ENCODE peak calls at places on chromosomes 3 and 15, in ten cellular contexts. O is SJCRH30; U is mesendoderm; T is IMR-90; A is left ventricle myocardium inferior; C is adrenal gland; E is SJSA1; B is CD8-positive, alpha-beta memory T cell; Q is colonic mucosa; F is psoas muscle. V is an unnamed sample.

GRCh38 chr3:97911459-97911858 is 60.8 kb downstream of the RIOX2 start:
- DNase-seq in C (no peak), A (no peak), U (no peak), T (no peak), E (no peak), O (no peak), Q (no peak), F (no peak), B (no peak), V (no peak)

GRCh38 chr3:132368962-132369361 is 48.3 kb upstream of the DNAJC13 start:
- DNase-seq in F (no peak), E (no peak), C (no peak), T (no peak), Q (no peak), O (no peak), A (no peak), U (no peak), B (no peak), V (no peak)

GRCh38 chr3:9770276-9770812 is 597 bp upstream of the CAMK1 start:
- DNase-seq in A (peak; percentile 91), T (no peak), Q (peak; percentile 93), F (peak; percentile 91), E (no peak), B (no peak), O (no peak), U (no peak), C (peak; percentile 95), V (no peak)

GRCh38 chr3:143581972-143582722 is 266.1 kb downstream of the SLC9A9 start:
- DNase-seq in O (no peak), F (no peak), Q (no peak), B (no peak), A (no peak), U (no peak), C (no peak), E (no peak), T (no peak), V (no peak)

GRCh38 chr3:123745184-123745855 is 138.8 kb downstream of the MYLK start:
- DNase-seq in F (no peak), E (no peak), B (no peak), O (no peak), C (no peak), A (no peak), Q (no peak), T (no peak), U (peak; percentile 51), V (peak; percentile 8)

GRCh38 chr3:48747015-48747615 is 30.1 kb upstream of the IP6K2 start:
- DNase-seq in T (no peak), F (no peak), A (no peak), E (no peak), U (no peak), B (no peak), Q (no peak), C (no peak), O (no peak), V (no peak)

GRCh38 chr3:24496529-24497482 is 2.2 kb upstream of the THRB start:
- DNase-seq in F (peak; percentile 80), U (peak; percentile 90), C (peak; percentile 46), Q (peak; percentile 82), B (no peak), T (peak; percentile 4), A (peak; percentile 78), O (peak; percentile 29), E (peak; percentile 69), V (peak; percentile 77)

GRCh38 chr3:164479978-164480377 is 598.3 kb downstream of the SI start:
- DNase-seq in U (no peak), B (no peak), O (no peak), F (no peak), C (no peak), A (no peak), T (no peak), Q (no peak), E (no peak), V (no peak)

GRCh38 chr15:95284933-95285401 is 1045.5 kb upstream of the NR2F2 start:
- DNase-seq in C (no peak), U (peak; percentile 48), T (peak; percentile 70), A (no peak), B (no peak), O (peak; percentile 88), E (no peak), Q (no peak), F (no peak), V (no peak)

GRCh38 chr3:10015476-10015904 is 10.7 kb upstream of the FANCD2 start:
- DNase-seq in B (no peak), U (no peak), C (peak; percentile 76), O (peak; percentile 80), E (peak; percentile 70), T (peak; percentile 97), A (peak; percentile 84), F (peak; percentile 83), Q (peak; percentile 70), V (peak; percentile 76)

GRCh38 chr3:40290396-40290795 is 19.1 kb upstream of the EIF1B start:
- DNase-seq in F (no peak), T (no peak), C (no peak), B (peak; percentile 61), A (peak; percentile 56), O (no peak), U (no peak), E (no peak), Q (no peak), V (no peak)

GRCh38 chr3:28316226-28316625 is 32.3 kb upstream of the ZCWPW2 start:
- DNase-seq in C (no peak), A (no peak), F (no peak), E (no peak), T (peak; percentile 34), U (no peak), B (no peak), O (no peak), Q (no peak), V (no peak)

GRCh38 chr15:31442203-31443090 is 115.8 kb downstream of the KLF13 start:
- DNase-seq in C (no peak), E (peak; percentile 85), O (peak; percentile 48), Q (peak; percentile 52), A (no peak), T (peak; percentile 95), B (no peak), F (no peak), U (peak; percentile 68), V (no peak)

GRCh38 chr3:169149349-169149890 is 514.1 kb downstream of the MECOM start:
- DNase-seq in C (peak; percentile 72), B (peak; percentile 53), T (peak; percentile 80), U (peak; percentile 86), O (peak; percentile 85), F (peak; percentile 72), Q (peak; percentile 88), A (peak; percentile 81), E (peak; percentile 75), V (peak; percentile 94)

GRCh38 chr3:175977968-175978752 is 1119.0 kb downstream of the NAALADL2 start:
- DNase-seq in A (no peak), Q (no peak), E (no peak), F (no peak), C (no peak), U (no peak), T (no peak), B (no peak), O (no peak), V (no peak)

GRCh38 chr3:65672876-65673815 is 365.6 kb downstream of the MAGI1 start:
- DNase-seq in O (peak; percentile 24), A (peak; percentile 58), Q (peak; percentile 51), B (no peak), F (peak; percentile 52), T (peak; percentile 57), U (peak; percentile 64), C (peak; percentile 59), E (peak; percentile 51), V (no peak)

GRCh38 chr15:29435811-29436210 is 166.2 kb upstream of the NSMCE3 start:
- DNase-seq in T (no peak), Q (no peak), A (no peak), U (no peak), B (no peak), E (no peak), F (no peak), O (no peak), C (no peak), V (no peak)

DNA sequence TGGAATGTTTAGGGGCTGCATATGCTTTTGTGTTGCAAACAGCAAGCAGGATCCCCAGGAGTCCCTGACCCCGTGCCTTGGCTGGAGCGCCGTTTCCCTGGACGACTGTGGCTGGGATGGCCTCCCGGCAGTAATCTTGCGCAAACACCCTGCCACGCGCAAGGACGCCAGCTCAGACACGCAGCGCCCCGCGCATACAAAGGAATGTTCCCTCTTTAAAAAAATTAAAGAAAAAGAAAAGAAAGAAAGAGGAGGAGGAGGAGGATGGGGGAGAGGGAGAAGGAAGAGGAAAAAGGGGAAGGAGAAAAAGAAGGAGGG is 28.2 kb downstream of the ZIC4 start:
- DNase-seq in T (no peak), E (no peak), U (no peak), A (no peak), O (no peak), Q (no peak), C (no peak), F (no peak), B (no peak), V (no peak)
- H3K27me3 ChIP-seq in T (peaks cover 54% of the 10 kb centered on the region), E (peaks cover 6% of the 10 kb centered on the region), U (peaks cover 63% of the 10 kb centered on the region), A (peaks cover 100% of the 10 kb centered on the region), O (no peaks in the 10 kb centered on the region), Q (peaks cover 45% of the 10 kb centered on the region), C (peaks cover 78% of the 10 kb centered on the region), F (peaks cover 72% of the 10 kb centered on the region), B (peaks cover 6% of the 10 kb centered on the region), V (no peaks in the 10 kb centered on the region)

GRCh38 chr15:69725210-69725609 is 272.6 kb downstream of the RPLP1 start:
- DNase-seq in E (no peak), C (no peak), A (no peak), Q (no peak), U (no peak), B (no peak), T (no peak), F (no peak), O (no peak), V (no peak)
- H3K4me3 ChIP-seq in E (no peak overlapping the region), C (no peak overlapping the region), A (no peak overlapping the region), Q (no peak overlapping the region), U (no peak overlapping the region), B (no peak overlapping the region), T (no peak overlapping the region), F (no peak overlapping the region), O (no peak overlapping the region), V (no peak overlapping the region)

GRCh38 chr15:66774001-66774814 is 72.2 kb downstream of the SMAD6 start:
- DNase-seq in A (peak; percentile 85), E (peak; percentile 95), T (peak; percentile 64), B (no peak), F (peak; percentile 84), U (peak; percentile 93), O (peak; percentile 83), Q (peak; percentile 95), C (peak; percentile 86), V (peak; percentile 88)
- H3K27ac ChIP-seq in A (peak overlapping the region; percentile 75), E (peak overlapping the region; percentile 32), T (peak overlapping the region; percentile 61), B (no peak overlapping the region), F (peak overlapping the region; percentile 30), U (peak overlapping the region; percentile 33), O (no peak overlapping the region), Q (peak overlapping the region; percentile 52), C (peak overlapping the region; percentile 38), V (peak overlapping the region; percentile 68)

DNA sequence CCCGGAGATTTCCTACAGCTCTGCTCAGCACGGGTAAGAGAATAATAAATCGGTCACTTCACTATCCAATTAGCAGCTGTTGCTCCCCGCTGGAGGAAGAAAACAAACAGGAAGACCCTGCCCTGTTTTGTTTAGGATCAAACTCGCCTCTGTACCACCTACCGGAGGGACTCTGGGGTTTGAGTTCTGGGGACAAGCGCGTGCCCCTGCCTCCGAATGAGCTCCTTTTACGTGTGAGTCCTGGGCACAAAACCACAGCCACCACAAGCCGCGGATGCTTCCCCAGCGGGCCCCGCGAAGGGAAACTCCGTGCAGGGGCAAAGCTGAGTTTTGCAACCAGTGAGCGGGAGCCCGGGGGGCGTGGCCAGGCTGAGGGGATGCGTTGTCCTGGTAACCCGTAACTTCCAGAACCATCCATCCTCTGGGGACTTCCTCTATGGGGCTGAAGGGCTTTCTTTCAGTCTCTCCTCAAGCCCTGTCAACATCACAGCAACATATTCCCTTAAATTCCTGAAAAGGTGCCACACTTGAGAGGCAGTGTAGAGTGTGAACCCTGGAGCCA is 315.8 kb upstream of the PROK2 start:
- DNase-seq in O (peak; percentile 66), E (peak; percentile 85), C (peak; percentile 75), Q (peak; percentile 75), F (peak; percentile 83), B (peak; percentile 80), T (peak; percentile 60), U (peak; percentile 83), A (peak; percentile 86), V (peak; percentile 89)
- H3K27me3 ChIP-seq in O (no peaks in the 10 kb centered on the region), E (no peaks in the 10 kb centered on the region), C (no peaks in the 10 kb centered on the region), Q (peaks cover 11% of the 10 kb centered on the region), F (peaks cover 24% of the 10 kb centered on the region), B (no peaks in the 10 kb centered on the region), T (peaks cover 48% of the 10 kb centered on the region), U (no peaks in the 10 kb centered on the region), A (peaks cover 52% of the 10 kb centered on the region), V (no peaks in the 10 kb centered on the region)